ENCODE peak calls at places on chromosomes 2 and 18, in four cellular contexts. Y is K562, U is GM12878, V is H1. F is an unnamed sample.

GRCh38 chr2:32910883-32911598 is 35.7 kb upstream of the LTBP1 start:
- DNase-seq in Y (no peak), U (peak), V (no peak), F (no peak)

GRCh38 chr2:237283136-237283928 is 130.6 kb downstream of the COL6A3 start:
- DNase-seq in Y (no peak), U (no peak), V (no peak), F (no peak)

GRCh38 chr18:44887227-44887631 is 206.5 kb downstream of the SETBP1 start:
- DNase-seq in Y (no peak), U (peak), V (no peak), F (no peak)

GRCh38 chr2:12769492-12770105 is 52.9 kb downstream of the TRIB2 start:
- DNase-seq in Y (no peak), U (no peak), V (no peak), F (no peak)

GRCh38 chr2:238158807-238159539 is at the start of gene ERFE:
- DNase-seq in Y (peak), U (no peak), V (no peak), F (peak)

GRCh38 chr18:70422061-70422965 is 133.5 kb downstream of the SOCS6 start:
- DNase-seq in Y (no peak), U (no peak), V (no peak), F (no peak)

GRCh38 chr2:10321590-10321989 is 18.9 kb downstream of the HPCAL1 start:
- DNase-seq in Y (no peak), U (no peak), V (no peak), F (no peak)

GRCh38 chr2:66555076-66555475 is 120.2 kb downstream of the MEIS1 start:
- DNase-seq in Y (no peak), U (no peak), V (no peak), F (no peak)

GRCh38 chr2:64114063-64114911 is 29.9 kb downstream of the PELI1 start:
- DNase-seq in Y (no peak), U (peak), V (no peak), F (no peak)

GRCh38 chr2:119389615-119390306 is 23.0 kb downstream of the DBI start:
- DNase-seq in Y (no peak), U (no peak), V (no peak), F (no peak)

GRCh38 chr2:70461981-70462876 is 91.4 kb downstream of the TGFA start:
- DNase-seq in Y (no peak), U (no peak), V (no peak), F (no peak)

GRCh38 chr2:154437104-154437503 is 261.4 kb upstream of the KCNJ3 start:
- DNase-seq in Y (no peak), U (no peak), V (no peak), F (no peak)

GRCh38 chr2:220736778-220737177 is 835.3 kb downstream of the EPHA4 start:
- DNase-seq in Y (no peak), U (no peak), V (no peak), F (no peak)

GRCh38 chr2:227462463-227462951 is 9.4 kb upstream of the AGFG1 start:
- DNase-seq in Y (no peak), U (no peak), V (no peak), F (no peak)

GRCh38 chr2:7012141-7012809 is 95.1 kb downstream of the RNF144A start:
- DNase-seq in Y (no peak), U (no peak), V (no peak), F (no peak)

GRCh38 chr2:46865181-46865970 is 50.2 kb downstream of the MCFD2 start:
- DNase-seq in Y (no peak), U (no peak), V (no peak), F (no peak)

GRCh38 chr2:3075941-3076340 is 301.7 kb downstream of the EIPR1 start:
- DNase-seq in Y (no peak), U (no peak), V (no peak), F (no peak)
- TF ChIP-seq NRF1 in Y (no peak), U (no peak), V (no peak), F (no peak)

DNA sequence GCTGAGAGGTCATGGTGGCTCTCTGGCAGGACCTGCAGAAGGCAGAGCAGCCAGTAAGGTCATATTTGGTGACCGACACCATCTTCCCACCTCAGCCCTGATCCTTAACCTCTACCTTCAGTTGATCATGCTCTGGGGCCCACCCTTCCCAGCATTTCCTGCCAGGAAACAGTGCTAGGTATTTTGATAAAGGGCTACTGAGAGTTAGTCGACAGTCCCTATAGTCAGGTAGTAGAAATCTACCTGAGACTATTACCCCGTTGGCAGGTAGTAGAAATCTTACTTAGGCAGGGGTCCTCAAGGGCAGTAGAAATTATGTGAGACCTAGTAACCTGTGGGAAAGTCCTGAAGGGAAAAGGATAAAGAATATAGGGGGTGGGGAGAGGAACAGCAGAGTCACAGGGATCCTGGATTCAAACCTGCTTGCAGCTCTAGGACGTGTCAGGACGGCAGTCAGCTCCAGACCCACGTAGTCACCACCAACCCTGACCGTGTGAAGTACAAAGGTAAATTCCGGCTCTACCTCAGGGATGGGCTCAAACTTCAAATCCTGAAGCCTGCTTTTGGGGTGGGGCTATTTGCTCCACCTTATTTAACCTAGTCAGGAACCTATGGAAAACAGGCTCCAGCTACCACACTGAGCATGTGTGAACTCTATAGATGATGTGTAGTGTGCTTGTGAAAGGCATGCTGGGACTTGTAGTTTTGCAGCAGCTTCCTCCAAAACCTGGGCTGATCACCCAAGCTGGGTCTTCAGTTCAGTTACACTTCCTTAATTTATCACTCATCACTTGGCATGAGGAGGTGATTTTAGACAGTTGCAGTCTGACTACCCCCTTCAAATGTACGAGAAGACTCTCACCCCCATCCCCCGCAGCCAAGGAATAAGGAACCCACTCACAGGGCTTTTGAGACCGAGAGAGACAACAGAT is at the start of gene DQX1:
- DNase-seq in Y (peak), U (peak), V (no peak), F (peak)
- TF ChIP-seq POLR2AphosphoS5 in Y (peak), U (peak), V (peak), F (no peak)

GRCh38 chr2:62570861-62571698 is 65.1 kb upstream of the TMEM17 start:
- DNase-seq in Y (no peak), U (no peak), V (no peak), F (no peak)
- TF ChIP-seq NRF1 in Y (no peak), U (no peak), V (no peak), F (no peak)

GRCh38 chr18:23668731-23669130 is 6.0 kb upstream of the ANKRD29 start:
- DNase-seq in Y (no peak), U (no peak), V (no peak), F (no peak)

GRCh38 chr18:23664674-23665073 is 2.0 kb upstream of the ANKRD29 start:
- DNase-seq in Y (no peak), U (no peak), V (no peak), F (no peak)

GRCh38 chr18:23669202-23669766 is 6.6 kb upstream of the ANKRD29 start:
- DNase-seq in Y (no peak), U (no peak), V (no peak), F (no peak)

GRCh38 chr18:23669804-23670203 is 7.1 kb upstream of the ANKRD29 start:
- DNase-seq in Y (no peak), U (no peak), V (no peak), F (no peak)

GRCh38 chr18:23667114-23667513 is 4.4 kb upstream of the ANKRD29 start:
- DNase-seq in Y (no peak), U (no peak), V (no peak), F (no peak)
- TF ChIP-seq POLR2AphosphoS5 in Y (no peak), U (no peak), V (no peak), F (no peak)

GRCh38 chr2:110806053-110806452 is 73.7 kb downstream of the ACOXL start:
- DNase-seq in Y (no peak), U (no peak), V (no peak), F (no peak)
- TF ChIP-seq NRF1 in Y (no peak), U (no peak), V (no peak), F (no peak)

F was measured in SK-N-SH.